ENCODE peak calls at places on chromosomes 5 and 9, in ten cellular contexts. O is fibroblast of lung, F is uterus, H is heart right ventricle, Q is tibial nerve, A is PC-3, Z is PC-9, R is body of pancreas, J is gastrocnemius medialis, K is testis. I is an unnamed sample.

GRCh38 chr5:135448071-135448704 is 1.0 kb upstream of the DCANP1 start:
- DNase-seq in O (no peak), F (no peak), H (no peak), Q (no peak), A (no peak), Z (no peak), R (no peak), J (no peak), K (no peak), I (peak; percentile 6)

GRCh38 chr9:121253821-121254471 is 14.0 kb upstream of the GSN start:
- DNase-seq in O (no peak), F (no peak), H (no peak), Q (no peak), A (no peak), Z (no peak), R (no peak), J (no peak), K (no peak), I (no peak)

GRCh38 chr5:166251786-166252185 is 2039.7 kb upstream of the WWC1 start:
- DNase-seq in O (no peak), F (no peak), H (no peak), Q (no peak), A (peak; percentile 3), Z (no peak), R (no peak), J (no peak), K (no peak), I (no peak)

GRCh38 chr9:111975709-111976108 is 79.1 kb downstream of the UGCG start:
- DNase-seq in O (no peak), F (no peak), H (peak; percentile 45), Q (no peak), A (peak; percentile 21), Z (no peak), R (peak; percentile 76), J (no peak), K (peak; percentile 60), I (no peak)

GRCh38 chr9:114786251-114786650 is 19.6 kb downstream of the TNFSF15 start:
- DNase-seq in O (no peak), F (no peak), H (no peak), Q (no peak), A (no peak), Z (peak; percentile 42), R (no peak), J (no peak), K (no peak), I (no peak)

GRCh38 chr9:72931437-72931836 is 21.4 kb downstream of the ALDH1A1 start:
- DNase-seq in O (no peak), F (no peak), H (no peak), Q (no peak), A (no peak), Z (no peak), R (no peak), J (no peak), K (no peak), I (no peak)

GRCh38 chr5:172548981-172549707 is 91.9 kb upstream of the NEURL1B start:
- DNase-seq in O (no peak), F (no peak), H (no peak), Q (no peak), A (no peak), Z (no peak), R (no peak), J (no peak), K (no peak), I (peak; percentile 56)

GRCh38 chr5:170301901-170302728 is 4.5 kb upstream of the LCP2 start:
- DNase-seq in O (no peak), F (no peak), H (no peak), Q (no peak), A (no peak), Z (no peak), R (no peak), J (no peak), K (no peak), I (no peak)

GRCh38 chr5:176388003-176388340 is 426 bp downstream of the NOP16 start:
- DNase-seq in O (no peak), F (no peak), H (no peak), Q (no peak), A (peak; percentile 23), Z (no peak), R (no peak), J (no peak), K (no peak), I (no peak)

GRCh38 chr5:7745882-7746735 is 104.8 kb downstream of the CFAP90 start:
- DNase-seq in O (peak; percentile 70), F (peak; percentile 69), H (peak; percentile 21), Q (peak; percentile 82), A (peak; percentile 84), Z (peak; percentile 52), R (peak; percentile 75), J (peak; percentile 50), K (peak; percentile 90), I (peak; percentile 85)

GRCh38 chr5:150021491-150022162 is 21.1 kb downstream of the HMGXB3 start:
- DNase-seq in O (peak; percentile 42), F (peak; percentile 36), H (peak; percentile 31), Q (no peak), A (peak; percentile 88), Z (peak; percentile 86), R (no peak), J (peak; percentile 55), K (no peak), I (no peak)

GRCh38 chr9:81032831-81033230 is 656.5 kb downstream of the TLE1 start:
- DNase-seq in O (peak; percentile 19), F (no peak), H (no peak), Q (no peak), A (no peak), Z (no peak), R (no peak), J (no peak), K (no peak), I (no peak)

GRCh38 chr5:74409737-74410136 is 230.8 kb downstream of the ENC1 start:
- DNase-seq in O (no peak), F (no peak), H (no peak), Q (no peak), A (no peak), Z (no peak), R (no peak), J (no peak), K (no peak), I (no peak)

GRCh38 chr9:107994638-107995037 is 505.1 kb upstream of the KLF4 start:
- DNase-seq in O (peak; percentile 16), F (no peak), H (no peak), Q (no peak), A (no peak), Z (no peak), R (no peak), J (no peak), K (no peak), I (no peak)

GRCh38 chr5:124901081-124901480 is 154.6 kb upstream of the ZNF608 start:
- DNase-seq in O (no peak), F (no peak), H (no peak), Q (no peak), A (no peak), Z (no peak), R (no peak), J (no peak), K (no peak), I (no peak)

GRCh38 chr5:160651682-160652645 is 200.0 kb downstream of the ATP10B start:
- DNase-seq in O (no peak), F (no peak), H (no peak), Q (no peak), A (no peak), Z (no peak), R (peak; percentile 26), J (no peak), K (no peak), I (no peak)

GRCh38 chr5:136724161-136724560 is 358.8 kb upstream of the TRPC7 start:
- DNase-seq in O (no peak), F (no peak), H (no peak), Q (no peak), A (peak; percentile 69), Z (peak; percentile 87), R (no peak), J (no peak), K (no peak), I (no peak)

GRCh38 chr5:153496835-153497234 is 6.4 kb downstream of the GRIA1 start:
- DNase-seq in O (peak; percentile 68), F (no peak), H (no peak), Q (no peak), A (peak; percentile 57), Z (no peak), R (no peak), J (no peak), K (no peak), I (no peak)

GRCh38 chr9:88533951-88534455 is 975 bp upstream of the NXNL2 start:
- DNase-seq in O (peak; percentile 32), F (peak; percentile 74), H (peak; percentile 19), Q (no peak), A (peak; percentile 57), Z (peak; percentile 41), R (no peak), J (no peak), K (peak; percentile 33), I (no peak)
- H3K27ac ChIP-seq in O (peak overlapping the region; percentile 79), F (peak overlapping the region; percentile 89), H (peak overlapping the region; percentile 46), Q (no peak overlapping the region), A (peak overlapping the region; percentile 81), Z (peak overlapping the region; percentile 65), R (peak overlapping the region; percentile 90), J (no peak overlapping the region), K (peak overlapping the region; percentile 31), I (no peak overlapping the region)

GRCh38 chr5:62496876-62497275 is 81.7 kb upstream of the LRRC70 start:
- DNase-seq in O (no peak), F (no peak), H (no peak), Q (no peak), A (no peak), Z (no peak), R (no peak), J (no peak), K (no peak), I (no peak)

GRCh38 chr5:62494772-62495171 is 82.2 kb downstream of the IPO11 start:
- DNase-seq in O (no peak), F (no peak), H (no peak), Q (no peak), A (no peak), Z (no peak), R (no peak), J (no peak), K (no peak), I (no peak)

GRCh38 chr5:62498961-62499360 is 79.7 kb upstream of the LRRC70 start:
- DNase-seq in O (no peak), F (no peak), H (no peak), Q (no peak), A (no peak), Z (no peak), R (no peak), J (no peak), K (no peak), I (no peak)

GRCh38 chr5:62496152-62496551 is 82.5 kb upstream of the LRRC70 start:
- DNase-seq in O (no peak), F (no peak), H (no peak), Q (no peak), A (peak; percentile 45), Z (no peak), R (no peak), J (no peak), K (no peak), I (no peak)
- H3K36me3 ChIP-seq in O (no peaks in the 10 kb centered on the region), F (no peaks in the 10 kb centered on the region), H (peaks cover 3% of the 10 kb centered on the region), Q (peaks cover 59% of the 10 kb centered on the region), A (no peaks in the 10 kb centered on the region), Z (peaks cover 3% of the 10 kb centered on the region), R (peaks cover 2% of the 10 kb centered on the region), J (peaks cover 27% of the 10 kb centered on the region), K (no peaks in the 10 kb centered on the region), I (no peaks in the 10 kb centered on the region)

GRCh38 chr5:56200856-56201638 is 32.1 kb downstream of the ANKRD55 start:
- DNase-seq in O (peak; percentile 83), F (peak; percentile 42), H (no peak), Q (peak; percentile 58), A (peak; percentile 71), Z (peak; percentile 74), R (peak; percentile 74), J (peak; percentile 29), K (peak; percentile 76), I (no peak)
- H3K27ac ChIP-seq in O (no peak overlapping the region), F (no peak overlapping the region), H (no peak overlapping the region), Q (no peak overlapping the region), A (no peak overlapping the region), Z (no peak overlapping the region), R (no peak overlapping the region), J (no peak overlapping the region), K (no peak overlapping the region), I (no peak overlapping the region)

GRCh38 chr9:122274055-122274454 is 9.4 kb downstream of the MRRF start:
- DNase-seq in O (no peak), F (no peak), H (no peak), Q (no peak), A (no peak), Z (no peak), R (no peak), J (no peak), K (no peak), I (no peak)
- H3K36me3 ChIP-seq in O (no peaks in the 10 kb centered on the region), F (no peaks in the 10 kb centered on the region), H (no peaks in the 10 kb centered on the region), Q (peaks cover 61% of the 10 kb centered on the region), A (peaks cover 34% of the 10 kb centered on the region), Z (peaks cover 58% of the 10 kb centered on the region), R (peaks cover 8% of the 10 kb centered on the region), J (peaks cover 27% of the 10 kb centered on the region), K (no peaks in the 10 kb centered on the region), I (peaks cover 4% of the 10 kb centered on the region)

I was measured in aorta.